ENCODE peak calls at places on chromosomes 16 and 17, in six cellular contexts. N is endodermal cell, T is HepG2, Z is astrocyte, Y is fibroblast of lung, W is MM.1S. F is an unnamed sample.

GRCh38 chr16:89119161-89119621 is 25.5 kb downstream of the ACSF3 start:
- DNase-seq in N (no peak), T (no peak), Z (no peak), Y (no peak), W (no peak), F (no peak)

GRCh38 chr16:85459529-85460251 is 153.4 kb upstream of the GSE1 start:
- DNase-seq in N (no peak), T (no peak), Z (no peak), Y (peak; percentile 31), W (no peak), F (no peak)

GRCh38 chr16:4801051-4801961 is 1.1 kb downstream of the ROGDI start:
- DNase-seq in N (peak; percentile 59), T (no peak), Z (no peak), Y (no peak), W (no peak), F (no peak)

GRCh38 chr17:17401271-17401781 is 75.5 kb upstream of the MED9 start:
- DNase-seq in N (peak; percentile 86), T (peak; percentile 56), Z (peak; percentile 23), Y (no peak), W (no peak), F (peak; percentile 73)

GRCh38 chr16:81005644-81006471 is 827 bp downstream of the CMC2 start:
- DNase-seq in N (peak; percentile 72), T (peak; percentile 61), Z (no peak), Y (peak; percentile 29), W (peak; percentile 10), F (no peak)

GRCh38 chr17:17900615-17901520 is 64.1 kb upstream of the SREBF1 start:
- DNase-seq in N (peak; percentile 52), T (peak; percentile 96), Z (peak; percentile 93), Y (peak; percentile 99), W (no peak), F (no peak)

GRCh38 chr16:66289986-66290385 is 76.5 kb upstream of the CDH5 start:
- DNase-seq in N (peak; percentile 23), T (no peak), Z (no peak), Y (no peak), W (no peak), F (no peak)

GRCh38 chr16:17476414-17477259 is 5.9 kb upstream of the XYLT1 start:
- DNase-seq in N (peak; percentile 92), T (peak; percentile 58), Z (peak; percentile 60), Y (peak; percentile 71), W (peak; percentile 93), F (peak; percentile 68)

GRCh38 chr17:57604771-57605733 is 140.0 kb downstream of the CCDC182 start:
- DNase-seq in N (no peak), T (no peak), Z (peak; percentile 51), Y (peak; percentile 74), W (peak; percentile 90), F (peak; percentile 95)

GRCh38 chr17:55520402-55520801 is 9.2 kb upstream of the SMIM36 start:
- DNase-seq in N (no peak), T (no peak), Z (no peak), Y (no peak), W (no peak), F (peak; percentile 16)

GRCh38 chr17:35416659-35417058 is 15.6 kb downstream of the SLFN12 start:
- DNase-seq in N (no peak), T (no peak), Z (no peak), Y (no peak), W (no peak), F (no peak)

GRCh38 chr16:47886631-47887415 is 269.0 kb downstream of the ABCC12 start:
- DNase-seq in N (peak; percentile 74), T (no peak), Z (no peak), Y (peak; percentile 21), W (no peak), F (no peak)

GRCh38 chr17:77708049-77708448 is 250.5 kb upstream of the TNRC6C start:
- DNase-seq in N (peak; percentile 16), T (no peak), Z (no peak), Y (no peak), W (no peak), F (no peak)
- H3K4me1 ChIP-seq in N (no peaks in the 10 kb centered on the region), T (no peaks in the 10 kb centered on the region), Z (no peaks in the 10 kb centered on the region), Y (no peaks in the 10 kb centered on the region), W (no peaks in the 10 kb centered on the region), F (no peaks in the 10 kb centered on the region)

GRCh38 chr16:3511286-3512180 is 10.7 kb downstream of the CLUAP1 start:
- DNase-seq in N (no peak), T (no peak), Z (no peak), Y (no peak), W (no peak), F (no peak)

GRCh38 chr16:3508736-3509135 is 7.9 kb downstream of the CLUAP1 start:
- DNase-seq in N (no peak), T (no peak), Z (no peak), Y (no peak), W (no peak), F (no peak)

GRCh38 chr16:3510410-3510809 is 9.6 kb downstream of the CLUAP1 start:
- DNase-seq in N (no peak), T (no peak), Z (no peak), Y (no peak), W (no peak), F (no peak)

GRCh38 chr16:3513892-3514600 is 13.2 kb downstream of the CLUAP1 start:
- DNase-seq in N (no peak), T (peak; percentile 20), Z (no peak), Y (no peak), W (peak; percentile 80), F (no peak)

DNA sequence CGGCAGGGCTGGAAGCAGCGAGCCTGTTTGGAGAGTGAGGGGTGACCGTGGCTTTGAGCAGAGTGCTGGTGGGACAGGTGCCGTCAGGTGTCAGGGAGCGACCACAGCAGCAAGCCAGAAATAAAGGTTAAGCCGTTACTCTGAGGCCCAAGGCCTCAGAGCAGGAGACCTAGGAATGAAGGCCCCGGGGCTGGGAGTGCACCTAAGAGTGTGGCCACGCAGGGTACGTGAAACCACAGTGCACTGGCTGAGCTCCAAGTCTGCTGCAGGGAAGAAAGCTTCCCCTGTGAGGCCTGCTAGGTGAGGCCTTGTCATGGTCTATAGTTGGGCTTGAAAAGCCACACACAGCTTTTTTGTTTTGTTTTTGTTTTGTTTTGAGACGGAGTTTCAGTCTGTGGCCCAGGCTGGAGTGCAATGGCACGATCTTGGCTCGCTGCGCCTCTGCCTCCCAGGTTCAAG is 8.7 kb downstream of the CLUAP1 start:
- DNase-seq in N (peak; percentile 17), T (no peak), Z (no peak), Y (no peak), W (peak; percentile 85), F (no peak)
- H3K9ac ChIP-seq in N (no peak overlapping the region), T (no peak overlapping the region), Z (no peak overlapping the region), Y (no peak overlapping the region), W (no peak overlapping the region), F (no peak overlapping the region)

DNA sequence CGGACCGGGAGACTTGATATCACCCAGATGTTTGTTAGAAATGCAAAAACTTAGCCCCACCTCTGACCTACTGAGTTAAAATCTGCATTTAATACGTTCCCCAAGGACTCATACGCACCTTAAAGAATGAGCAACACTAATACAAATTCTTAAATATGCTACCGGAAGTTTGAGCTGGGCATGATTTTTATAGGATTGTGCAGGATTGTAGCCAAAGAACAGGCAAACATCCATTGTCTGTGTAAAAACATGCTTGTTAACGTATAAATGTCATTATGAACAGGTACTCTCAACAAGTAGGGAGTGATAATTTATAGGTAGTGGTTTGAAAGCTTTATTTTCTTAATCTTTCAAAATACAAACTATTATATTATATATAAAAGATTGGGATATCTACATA is 22.3 kb upstream of the COX10 start:
- DNase-seq in N (no peak), T (no peak), Z (no peak), Y (no peak), W (no peak), F (no peak)
- H3K4me1 ChIP-seq in N (no peaks in the 10 kb centered on the region), T (peaks cover 12% of the 10 kb centered on the region), Z (peaks cover 2% of the 10 kb centered on the region), Y (no peaks in the 10 kb centered on the region), W (no peaks in the 10 kb centered on the region), F (no peaks in the 10 kb centered on the region)

GRCh38 chr16:9136596-9136995 is 45.2 kb downstream of the HAPSTR1 start:
- DNase-seq in N (peak; percentile 20), T (no peak), Z (no peak), Y (no peak), W (no peak), F (no peak)

GRCh38 chr16:9138021-9138680 is 46.7 kb downstream of the HAPSTR1 start:
- DNase-seq in N (peak; percentile 68), T (no peak), Z (no peak), Y (no peak), W (no peak), F (no peak)

GRCh38 chr16:9141813-9142212 is 50.4 kb downstream of the HAPSTR1 start:
- DNase-seq in N (peak; percentile 20), T (no peak), Z (no peak), Y (no peak), W (no peak), F (no peak)

GRCh38 chr16:9139965-9140364 is 48.5 kb downstream of the HAPSTR1 start:
- DNase-seq in N (peak; percentile 79), T (peak; percentile 64), Z (no peak), Y (peak; percentile 31), W (no peak), F (peak; percentile 82)

GRCh38 chr16:9138731-9139501 is 47.5 kb downstream of the HAPSTR1 start:
- DNase-seq in N (peak; percentile 94), T (peak; percentile 73), Z (no peak), Y (peak; percentile 70), W (peak; percentile 61), F (peak; percentile 85)
- H3K9ac ChIP-seq in N (no peak overlapping the region), T (no peak overlapping the region), Z (no peak overlapping the region), Y (peak overlapping the region; percentile 7), W (no peak overlapping the region), F (peak overlapping the region; percentile 31)

GRCh38 chr16:51394401-51394800 is 243.3 kb upstream of the SALL1 start:
- DNase-seq in N (no peak), T (no peak), Z (no peak), Y (peak; percentile 35), W (no peak), F (no peak)
- H3K4me1 ChIP-seq in N (peaks cover 4% of the 10 kb centered on the region), T (no peaks in the 10 kb centered on the region), Z (peaks cover 19% of the 10 kb centered on the region), Y (no peaks in the 10 kb centered on the region), W (no peaks in the 10 kb centered on the region), F (no peaks in the 10 kb centered on the region)

DNA sequence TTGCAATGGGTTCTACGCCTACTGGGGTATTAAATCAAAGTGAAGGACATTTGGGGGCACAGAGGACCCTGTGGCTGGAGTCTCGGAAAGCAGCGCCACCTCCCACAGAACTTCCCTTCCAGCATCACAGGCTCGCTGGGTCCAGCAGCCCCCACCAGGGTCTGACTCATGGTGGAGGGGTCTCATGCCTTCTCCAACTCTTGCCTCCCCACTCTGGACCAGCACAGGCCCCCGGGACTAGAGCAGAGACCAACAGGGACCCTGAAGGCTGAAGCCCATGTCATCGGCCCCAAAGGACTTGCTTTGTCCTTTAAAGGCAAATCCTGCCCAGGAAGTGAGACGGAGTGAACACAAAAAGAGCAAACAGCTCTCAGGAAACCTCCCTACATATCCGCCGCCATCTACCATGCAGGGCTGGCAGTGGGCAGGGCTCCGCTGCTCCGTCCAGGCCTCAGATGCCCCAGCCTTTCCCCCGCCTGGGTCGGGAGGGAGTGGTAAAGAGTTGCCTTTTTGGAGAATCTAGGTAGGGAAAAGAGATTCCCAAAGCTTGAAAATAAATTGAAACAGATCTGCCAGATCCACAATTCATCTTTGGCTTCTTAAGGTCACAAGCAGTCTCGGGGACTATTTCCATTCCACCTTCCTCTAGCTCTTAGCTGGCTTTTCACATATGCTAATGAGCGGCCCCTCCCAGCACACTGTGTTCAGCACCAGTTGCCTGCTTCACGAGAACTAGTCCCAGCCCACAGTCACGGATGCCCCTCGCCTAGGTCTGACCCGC is 2.1 kb upstream of the GPRC5C start:
- DNase-seq in N (peak; percentile 78), T (peak; percentile 80), Z (no peak), Y (no peak), W (no peak), F (no peak)
- H3K9ac ChIP-seq in N (peak overlapping the region; percentile 92), T (peak overlapping the region; percentile 99), Z (peak overlapping the region; percentile 73), Y (no peak overlapping the region), W (no peak overlapping the region), F (no peak overlapping the region)